ENCODE peak calls at places on chromosome 13, in eight cellular contexts. K is RCC 7860; G is breast epithelium; J is naive thymus-derived CD8-positive, alpha-beta T cell; W is cardiac fibroblast; C is CD8-positive, alpha-beta memory T cell; U is left lung; O is fibroblast of pulmonary artery. Z is an unnamed sample.

GRCh38 chr13:51032831-51033230 is 78.2 kb downstream of the C13orf42 start:
- DNase-seq in U (no peak), K (no peak), J (no peak), O (no peak), G (no peak), W (no peak), C (no peak), Z (no peak)

GRCh38 chr13:82522872-82523271 is 1359.4 kb downstream of the SLITRK1 start:
- DNase-seq in O (no peak), K (no peak), J (no peak), C (no peak), G (no peak), W (no peak), U (no peak), Z (no peak)

GRCh38 chr13:87884874-87885273 is 213.7 kb downstream of the SLITRK5 start:
- DNase-seq in O (peak), G (no peak), C (no peak), U (no peak), J (no peak), K (peak), W (no peak), Z (no peak)

GRCh38 chr13:31631071-31631470 is 108.3 kb upstream of the RXFP2 start:
- DNase-seq in K (no peak), C (no peak), W (no peak), O (peak), J (no peak), U (no peak), G (no peak), Z (no peak)

GRCh38 chr13:77980592-77980991 is 62.0 kb upstream of the EDNRB start:
- DNase-seq in K (no peak), G (no peak), W (peak), U (no peak), O (peak), C (no peak), J (no peak), Z (no peak)

GRCh38 chr13:45238945-45239795 is 38.3 kb upstream of the KCTD4 start:
- DNase-seq in J (no peak), C (no peak), W (peak), G (no peak), K (no peak), U (no peak), O (no peak), Z (no peak)

GRCh38 chr13:26534036-26534726 is 23.3 kb upstream of the WASF3 start:
- DNase-seq in U (no peak), C (no peak), G (no peak), J (no peak), K (no peak), O (no peak), W (no peak), Z (no peak)

GRCh38 chr13:30963794-30964193 is 31.3 kb downstream of the TEX26 start:
- DNase-seq in K (no peak), O (peak), J (no peak), C (no peak), W (peak), G (no peak), U (no peak), Z (no peak)

GRCh38 chr13:72217142-72217541 is 350.1 kb upstream of the DACH1 start:
- DNase-seq in G (no peak), W (no peak), O (no peak), U (no peak), K (no peak), C (no peak), J (no peak), Z (no peak)

GRCh38 chr13:79810671-79811070 is 329.7 kb downstream of the NDFIP2 start:
- DNase-seq in W (peak), G (no peak), U (no peak), K (peak), C (no peak), O (peak), J (no peak), Z (no peak)

GRCh38 chr13:105426454-105426853 is 1109.0 kb downstream of the EFNB2 start:
- DNase-seq in U (no peak), G (no peak), O (no peak), W (no peak), K (no peak), C (no peak), J (no peak), Z (no peak)

GRCh38 chr13:105159794-105160193 is 1375.7 kb downstream of the EFNB2 start:
- DNase-seq in J (no peak), C (no peak), O (no peak), K (no peak), W (no peak), U (no peak), G (no peak), Z (peak)

GRCh38 chr13:78680611-78681010 is 21.7 kb upstream of the OBI1 start:
- DNase-seq in G (no peak), J (no peak), O (no peak), K (no peak), W (no peak), U (no peak), C (no peak), Z (no peak)

GRCh38 chr13:75959861-75960481 is 323.8 kb downstream of the LMO7 start:
- DNase-seq in G (no peak), W (no peak), U (no peak), O (no peak), K (no peak), J (no peak), C (no peak), Z (no peak)

GRCh38 chr13:74450525-74450845 is 316.3 kb upstream of the KLF12 start:
- DNase-seq in O (no peak), W (no peak), K (no peak), C (no peak), J (no peak), G (no peak), U (no peak), Z (no peak)

GRCh38 chr13:72565893-72566292 is 161.5 kb downstream of the MZT1 start:
- DNase-seq in G (no peak), K (peak), J (no peak), U (no peak), W (peak), O (peak), C (no peak), Z (no peak)

GRCh38 chr13:99370476-99371272 is 63.5 kb upstream of the GPR183 start:
- DNase-seq in C (no peak), J (no peak), G (peak), W (no peak), K (no peak), O (no peak), U (no peak), Z (no peak)

GRCh38 chr13:113220877-113221276 is 11.5 kb downstream of the CUL4A start:
- DNase-seq in G (no peak), U (peak), J (no peak), C (peak), W (peak), K (no peak), O (peak), Z (no peak)

GRCh38 chr13:85093808-85094207 is 705.4 kb downstream of the SLITRK6 start:
- DNase-seq in C (no peak), O (peak), U (no peak), J (no peak), W (peak), K (no peak), G (no peak), Z (no peak)